ENCODE peak calls at places on chromosomes 1 and 21, in seven cellular contexts. One of them, this sample, is unnamed. For H3K27me3, the result is how much of the 10 kb centered on the place peaks cover.

GRCh38 chr1:188314557-188315137 is 1485.9 kb downstream of the PLA2G4A start:
- DNase-seq in psoas muscle: no peak
- DNase-seq in heart right ventricle: no peak
- DNase-seq in right lobe of liver: no peak
- DNase-seq in AG04450: no peak
- DNase-seq in upper lobe of right lung: no peak
- DNase-seq in lower lobe of right lung: no peak
- DNase-seq in this sample: no peak

GRCh38 chr1:212574732-212575131 is 33.8 kb upstream of the ATF3 start:
- DNase-seq in upper lobe of right lung: no peak
- DNase-seq in AG04450: no peak
- DNase-seq in lower lobe of right lung: no peak
- DNase-seq in psoas muscle: no peak
- DNase-seq in heart right ventricle: no peak
- DNase-seq in right lobe of liver: no peak
- DNase-seq in this sample: no peak

GRCh38 chr1:237859014-237859413 is 31.7 kb downstream of the ZP4 start:
- DNase-seq in AG04450: no peak
- DNase-seq in lower lobe of right lung: no peak
- DNase-seq in upper lobe of right lung: no peak
- DNase-seq in right lobe of liver: no peak
- DNase-seq in heart right ventricle: no peak
- DNase-seq in psoas muscle: no peak
- DNase-seq in this sample: no peak

GRCh38 chr1:178867670-178868069 is 3.2 kb downstream of the ANGPTL1 start:
- DNase-seq in heart right ventricle: no peak
- DNase-seq in AG04450: no peak
- DNase-seq in psoas muscle: no peak
- DNase-seq in right lobe of liver: no peak
- DNase-seq in lower lobe of right lung: no peak
- DNase-seq in upper lobe of right lung: no peak
- DNase-seq in this sample: no peak

GRCh38 chr21:38376693-38377092 is 119.9 kb downstream of the KCNJ15 start:
- DNase-seq in psoas muscle: no peak
- DNase-seq in right lobe of liver: no peak
- DNase-seq in heart right ventricle: no peak
- DNase-seq in lower lobe of right lung: no peak
- DNase-seq in upper lobe of right lung: no peak
- DNase-seq in AG04450: no peak
- DNase-seq in this sample: peak

GRCh38 chr1:170205301-170205700 is 59.5 kb downstream of the NTMT2 start:
- DNase-seq in lower lobe of right lung: no peak
- DNase-seq in right lobe of liver: no peak
- DNase-seq in AG04450: no peak
- DNase-seq in psoas muscle: no peak
- DNase-seq in upper lobe of right lung: no peak
- DNase-seq in heart right ventricle: no peak
- DNase-seq in this sample: no peak

GRCh38 chr1:211420845-211421454 is 71.0 kb downstream of the RD3 start:
- DNase-seq in AG04450: no peak
- DNase-seq in heart right ventricle: no peak
- DNase-seq in psoas muscle: no peak
- DNase-seq in lower lobe of right lung: no peak
- DNase-seq in upper lobe of right lung: no peak
- DNase-seq in right lobe of liver: no peak
- DNase-seq in this sample: no peak

GRCh38 chr1:227759345-227760300 is 24.4 kb downstream of the SNAP47 start:
- DNase-seq in right lobe of liver: peak
- DNase-seq in upper lobe of right lung: no peak
- DNase-seq in heart right ventricle: peak
- DNase-seq in psoas muscle: peak
- DNase-seq in AG04450: peak
- DNase-seq in lower lobe of right lung: no peak
- DNase-seq in this sample: peak

GRCh38 chr1:89605692-89606091 is 27.2 kb upstream of the LRRC8C start:
- DNase-seq in upper lobe of right lung: no peak
- DNase-seq in AG04450: no peak
- DNase-seq in heart right ventricle: no peak
- DNase-seq in lower lobe of right lung: no peak
- DNase-seq in right lobe of liver: no peak
- DNase-seq in psoas muscle: no peak
- DNase-seq in this sample: no peak

GRCh38 chr1:204997616-204998015 is 45.4 kb upstream of the CNTN2 start:
- DNase-seq in lower lobe of right lung: no peak
- DNase-seq in right lobe of liver: no peak
- DNase-seq in upper lobe of right lung: no peak
- DNase-seq in psoas muscle: no peak
- DNase-seq in heart right ventricle: no peak
- DNase-seq in AG04450: no peak
- DNase-seq in this sample: peak

DNA sequence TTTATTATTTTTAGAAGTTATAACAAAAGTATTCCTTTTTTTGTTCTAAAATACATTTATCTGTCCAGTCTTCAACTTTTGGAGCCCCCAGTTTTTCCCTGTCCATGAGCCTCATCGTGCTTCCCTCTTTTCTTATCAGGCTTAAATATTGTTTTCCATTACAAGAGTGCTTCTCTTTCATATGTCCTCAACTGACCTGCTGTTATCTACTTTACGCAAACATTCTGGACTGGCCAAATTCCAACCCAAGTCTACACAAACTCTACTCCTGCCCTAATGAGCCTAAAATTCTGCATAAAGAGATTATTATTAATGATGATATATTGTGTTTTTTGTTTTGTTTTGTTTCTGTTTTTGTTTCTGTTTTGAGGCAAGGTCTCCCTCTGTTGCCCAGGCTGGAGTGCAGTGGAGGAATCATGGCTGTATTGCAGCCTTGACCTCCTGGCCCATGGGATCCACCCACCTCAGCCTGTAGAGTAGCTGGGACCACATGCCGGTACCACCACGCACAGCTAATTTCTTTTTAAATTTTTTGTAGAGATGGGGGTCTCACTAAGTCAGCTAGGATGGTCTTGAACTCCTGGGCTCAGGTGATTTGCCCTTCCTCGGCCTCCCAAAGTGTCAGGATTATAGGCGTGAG is 318.8 kb upstream of the NEGR1 start:
- DNase-seq in psoas muscle: no peak
- DNase-seq in lower lobe of right lung: no peak
- DNase-seq in right lobe of liver: no peak
- DNase-seq in AG04450: no peak
- DNase-seq in upper lobe of right lung: no peak
- DNase-seq in heart right ventricle: no peak
- DNase-seq in this sample: no peak
- H3K27me3 ChIP-seq in psoas muscle: under half
- H3K27me3 ChIP-seq in lower lobe of right lung: under half
- H3K27me3 ChIP-seq in right lobe of liver: under half
- H3K27me3 ChIP-seq in AG04450: under half
- H3K27me3 ChIP-seq in upper lobe of right lung: under half
- H3K27me3 ChIP-seq in heart right ventricle: under half
- H3K27me3 ChIP-seq in this sample: under half

DNA sequence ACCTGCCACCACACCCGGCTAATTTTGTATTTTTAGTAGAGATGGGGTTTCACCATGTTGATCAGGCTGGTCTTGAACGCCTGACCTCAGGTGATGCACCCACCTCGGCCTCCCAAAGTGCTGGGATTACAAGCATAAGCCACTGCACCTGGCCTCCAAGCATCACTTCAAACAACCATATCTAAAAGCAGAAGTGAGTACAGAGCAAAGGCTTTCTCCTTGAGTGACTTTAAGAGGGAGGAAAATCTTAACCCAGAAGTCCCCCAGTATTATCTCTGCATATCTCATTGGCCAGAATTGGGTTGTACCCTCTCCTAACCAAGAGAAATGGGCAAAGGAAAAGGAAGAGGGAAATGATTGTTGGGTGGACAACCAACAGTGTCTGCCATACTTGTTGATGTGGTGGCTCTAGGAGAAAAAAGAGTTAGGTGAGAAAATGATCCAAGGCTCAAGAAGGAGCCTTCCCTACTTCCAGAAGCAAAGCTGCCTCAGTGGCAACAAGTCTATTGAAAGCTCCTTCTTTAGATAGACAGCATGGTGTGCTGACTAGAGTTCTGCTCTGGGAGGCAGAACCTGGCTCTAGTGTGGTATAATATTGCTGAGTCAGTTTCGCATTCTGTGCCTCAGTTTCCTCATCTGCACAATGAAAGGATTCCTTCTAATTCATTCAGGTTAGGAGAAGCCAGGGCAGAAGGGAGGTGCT is 16.8 kb upstream of the FOXE3 start:
- DNase-seq in AG04450: no peak
- DNase-seq in right lobe of liver: no peak
- DNase-seq in lower lobe of right lung: no peak
- DNase-seq in upper lobe of right lung: no peak
- DNase-seq in heart right ventricle: no peak
- DNase-seq in psoas muscle: no peak
- DNase-seq in this sample: no peak
- H3K27me3 ChIP-seq in AG04450: under half
- H3K27me3 ChIP-seq in right lobe of liver: under half
- H3K27me3 ChIP-seq in lower lobe of right lung: under half
- H3K27me3 ChIP-seq in upper lobe of right lung: under half
- H3K27me3 ChIP-seq in heart right ventricle: half or more
- H3K27me3 ChIP-seq in psoas muscle: under half
- H3K27me3 ChIP-seq in this sample: under half

GRCh38 chr1:50419192-50419906 is 3.9 kb downstream of the DMRTA2 start:
- DNase-seq in AG04450: no peak
- DNase-seq in upper lobe of right lung: no peak
- DNase-seq in psoas muscle: no peak
- DNase-seq in right lobe of liver: no peak
- DNase-seq in lower lobe of right lung: no peak
- DNase-seq in heart right ventricle: no peak
- DNase-seq in this sample: no peak

GRCh38 chr1:50417487-50417886 is 5.8 kb downstream of the DMRTA2 start:
- DNase-seq in lower lobe of right lung: no peak
- DNase-seq in heart right ventricle: no peak
- DNase-seq in AG04450: no peak
- DNase-seq in psoas muscle: no peak
- DNase-seq in upper lobe of right lung: no peak
- DNase-seq in right lobe of liver: no peak
- DNase-seq in this sample: no peak

GRCh38 chr1:50417946-50418599 is 5.2 kb downstream of the DMRTA2 start:
- DNase-seq in upper lobe of right lung: no peak
- DNase-seq in AG04450: no peak
- DNase-seq in heart right ventricle: no peak
- DNase-seq in right lobe of liver: no peak
- DNase-seq in lower lobe of right lung: no peak
- DNase-seq in psoas muscle: no peak
- DNase-seq in this sample: no peak

GRCh38 chr1:50419907-50420248 is 3.4 kb downstream of the DMRTA2 start:
- DNase-seq in heart right ventricle: no peak
- DNase-seq in AG04450: no peak
- DNase-seq in lower lobe of right lung: no peak
- DNase-seq in psoas muscle: no peak
- DNase-seq in upper lobe of right lung: no peak
- DNase-seq in right lobe of liver: no peak
- DNase-seq in this sample: no peak

DNA sequence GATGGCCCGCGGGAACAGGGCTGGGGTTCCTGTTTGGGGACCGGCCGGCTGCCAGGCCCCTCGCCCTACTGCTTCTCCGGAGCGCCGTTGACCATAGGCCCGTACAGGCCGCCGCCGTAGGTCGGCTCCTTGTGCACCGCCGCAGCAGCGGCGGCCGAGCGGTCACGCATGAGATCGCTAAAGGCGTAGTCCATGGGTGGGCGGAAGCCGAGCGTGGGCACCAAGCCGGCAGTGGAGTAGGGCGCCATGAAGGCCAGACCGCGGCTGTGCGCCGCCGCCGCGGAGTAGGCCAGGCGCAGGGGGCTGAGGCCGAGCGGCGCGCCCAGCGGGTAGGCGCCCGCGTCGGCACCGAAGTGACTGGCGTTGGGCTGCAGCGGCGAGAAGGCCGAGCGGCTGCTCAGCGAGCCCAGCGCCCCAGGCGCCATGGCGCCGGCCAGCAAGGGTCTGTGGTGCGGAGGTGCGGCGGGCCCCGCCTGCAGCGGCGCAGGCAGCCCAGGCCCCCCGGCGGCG is 4.6 kb downstream of the DMRTA2 start:
- DNase-seq in AG04450: no peak
- DNase-seq in right lobe of liver: no peak
- DNase-seq in heart right ventricle: no peak
- DNase-seq in upper lobe of right lung: no peak
- DNase-seq in psoas muscle: no peak
- DNase-seq in lower lobe of right lung: no peak
- DNase-seq in this sample: peak
- H3K27me3 ChIP-seq in AG04450: half or more
- H3K27me3 ChIP-seq in right lobe of liver: under half
- H3K27me3 ChIP-seq in heart right ventricle: half or more
- H3K27me3 ChIP-seq in upper lobe of right lung: half or more
- H3K27me3 ChIP-seq in psoas muscle: under half
- H3K27me3 ChIP-seq in lower lobe of right lung: half or more
- H3K27me3 ChIP-seq in this sample: under half

GRCh38 chr1:3403011-3403345 is 51.5 kb upstream of the ARHGEF16 start:
- DNase-seq in upper lobe of right lung: no peak
- DNase-seq in heart right ventricle: no peak
- DNase-seq in psoas muscle: no peak
- DNase-seq in lower lobe of right lung: no peak
- DNase-seq in AG04450: no peak
- DNase-seq in right lobe of liver: no peak
- DNase-seq in this sample: no peak

GRCh38 chr1:3404801-3405200 is 49.7 kb upstream of the ARHGEF16 start:
- DNase-seq in right lobe of liver: no peak
- DNase-seq in AG04450: no peak
- DNase-seq in upper lobe of right lung: no peak
- DNase-seq in psoas muscle: no peak
- DNase-seq in lower lobe of right lung: no peak
- DNase-seq in heart right ventricle: no peak
- DNase-seq in this sample: peak

GRCh38 chr1:3404301-3404700 is 50.2 kb upstream of the ARHGEF16 start:
- DNase-seq in right lobe of liver: no peak
- DNase-seq in heart right ventricle: no peak
- DNase-seq in AG04450: no peak
- DNase-seq in upper lobe of right lung: no peak
- DNase-seq in psoas muscle: no peak
- DNase-seq in lower lobe of right lung: no peak
- DNase-seq in this sample: no peak

GRCh38 chr1:3402258-3403010 is 52.0 kb upstream of the ARHGEF16 start:
- DNase-seq in right lobe of liver: no peak
- DNase-seq in lower lobe of right lung: no peak
- DNase-seq in AG04450: no peak
- DNase-seq in psoas muscle: no peak
- DNase-seq in upper lobe of right lung: no peak
- DNase-seq in heart right ventricle: no peak
- DNase-seq in this sample: no peak

DNA sequence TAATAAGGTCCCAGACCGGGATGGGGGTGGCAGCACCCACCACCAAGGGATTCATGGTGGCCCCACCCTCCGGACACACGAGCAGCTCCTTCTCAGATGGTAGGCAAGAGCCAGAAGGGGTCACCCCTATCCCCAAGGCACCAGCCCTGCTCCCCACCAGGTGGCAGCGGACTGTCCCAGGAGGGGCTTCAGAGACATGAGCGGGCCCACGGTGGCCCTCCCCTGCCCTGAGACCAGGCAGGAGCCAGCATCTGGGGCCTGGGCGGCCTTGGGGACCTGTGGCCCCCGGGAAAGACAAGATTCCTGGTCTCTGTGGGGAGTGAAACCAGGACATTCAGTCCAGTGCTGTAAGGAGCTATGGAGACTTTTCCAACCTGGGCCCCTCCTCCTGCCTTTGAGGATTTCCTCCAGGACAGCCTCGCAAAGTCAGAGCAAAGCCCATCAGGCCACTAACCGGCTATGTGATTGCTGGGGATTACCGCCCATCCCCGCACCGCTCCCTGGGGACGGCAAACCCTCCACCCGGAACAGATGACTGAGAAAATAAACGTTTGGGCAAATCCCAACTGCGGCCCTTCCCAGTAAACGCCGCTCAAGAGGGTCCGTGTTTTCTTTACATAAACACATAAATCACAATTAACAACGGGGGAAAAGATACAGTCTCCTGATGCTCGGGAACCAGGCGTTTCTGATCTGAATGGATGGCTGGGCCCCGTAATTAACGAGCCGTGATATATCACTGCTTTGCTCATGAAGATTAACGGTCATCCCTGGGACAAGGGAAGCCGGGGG is 50.9 kb upstream of the ARHGEF16 start:
- DNase-seq in psoas muscle: no peak
- DNase-seq in lower lobe of right lung: no peak
- DNase-seq in AG04450: no peak
- DNase-seq in heart right ventricle: no peak
- DNase-seq in right lobe of liver: no peak
- DNase-seq in upper lobe of right lung: no peak
- DNase-seq in this sample: peak
- H3K27me3 ChIP-seq in psoas muscle: under half
- H3K27me3 ChIP-seq in lower lobe of right lung: under half
- H3K27me3 ChIP-seq in AG04450: under half
- H3K27me3 ChIP-seq in heart right ventricle: under half
- H3K27me3 ChIP-seq in right lobe of liver: under half
- H3K27me3 ChIP-seq in upper lobe of right lung: under half
- H3K27me3 ChIP-seq in this sample: under half

This sample was measured in right cardiac atrium.